ENCODE peak calls at places on chromosomes 6 and 20, in four cellular contexts. J is pancreas, C is kidney, B is tibial nerve. R is an unnamed sample.

GRCh38 chr6:17167327-17167979 is 65.6 kb downstream of the STMND1 start:
- DNase-seq in J (no peak), C (no peak), B (no peak), R (peak)

GRCh38 chr6:79225718-79226117 is 8.8 kb downstream of the HMGN3 start:
- DNase-seq in J (no peak), C (no peak), B (no peak), R (no peak)

GRCh38 chr6:84118191-84118590 is 84.6 kb downstream of the MRAP2 start:
- DNase-seq in J (no peak), C (peak), B (no peak), R (no peak)

GRCh38 chr20:21096321-21097043 is 9.7 kb downstream of the LINC00237 start:
- DNase-seq in J (no peak), C (no peak), B (no peak), R (peak)

GRCh38 chr6:145469021-145469420 is 266.3 kb downstream of the EPM2A start:
- DNase-seq in J (no peak), C (no peak), B (no peak), R (no peak)

GRCh38 chr6:56835612-56836011 is 119.3 kb upstream of the BEND6 start:
- DNase-seq in J (no peak), C (no peak), B (no peak), R (no peak)

GRCh38 chr6:139881728-139882211 is 507.3 kb upstream of the CITED2 start:
- DNase-seq in J (no peak), C (no peak), B (no peak), R (peak)

GRCh38 chr20:49448917-49449316 is 33.6 kb downstream of the KCNB1 start:
- DNase-seq in J (no peak), C (no peak), B (no peak), R (no peak)

GRCh38 chr6:32439708-32440214 is at the start of gene HLA-DRA:
- DNase-seq in J (no peak), C (no peak), B (no peak), R (peak)

GRCh38 chr20:35279040-35279439 is 1.1 kb upstream of the MMP24OS start:
- DNase-seq in J (no peak), C (peak), B (no peak), R (no peak)

GRCh38 chr6:122033564-122034181 is 365.8 kb upstream of the HSF2 start:
- DNase-seq in J (no peak), C (no peak), B (no peak), R (no peak)

GRCh38 chr20:6699931-6700562 is 67.4 kb upstream of the BMP2 start:
- DNase-seq in J (no peak), C (no peak), B (no peak), R (no peak)

GRCh38 chr6:136774228-136775041 is 17.8 kb downstream of the MAP3K5 start:
- DNase-seq in J (no peak), C (no peak), B (no peak), R (no peak)

GRCh38 chr6:109687271-109687721 is 3.7 kb downstream of the AK9 start:
- DNase-seq in J (no peak), C (no peak), B (no peak), R (peak)

GRCh38 chr6:131954775-131955107 is 3.6 kb upstream of the CCN2 start:
- DNase-seq in J (no peak), C (no peak), B (no peak), R (peak)

GRCh38 chr6:112199001-112199403 is 55.4 kb downstream of the LAMA4 start:
- DNase-seq in J (no peak), C (no peak), B (no peak), R (no peak)

GRCh38 chr6:112203577-112204349 is 50.6 kb downstream of the LAMA4 start:
- DNase-seq in J (no peak), C (no peak), B (no peak), R (no peak)

GRCh38 chr6:112205521-112206458 is 48.6 kb downstream of the LAMA4 start:
- DNase-seq in J (no peak), C (no peak), B (no peak), R (no peak)

GRCh38 chr6:112204350-112204706 is 50.0 kb downstream of the LAMA4 start:
- DNase-seq in J (no peak), C (no peak), B (no peak), R (no peak)

DNA sequence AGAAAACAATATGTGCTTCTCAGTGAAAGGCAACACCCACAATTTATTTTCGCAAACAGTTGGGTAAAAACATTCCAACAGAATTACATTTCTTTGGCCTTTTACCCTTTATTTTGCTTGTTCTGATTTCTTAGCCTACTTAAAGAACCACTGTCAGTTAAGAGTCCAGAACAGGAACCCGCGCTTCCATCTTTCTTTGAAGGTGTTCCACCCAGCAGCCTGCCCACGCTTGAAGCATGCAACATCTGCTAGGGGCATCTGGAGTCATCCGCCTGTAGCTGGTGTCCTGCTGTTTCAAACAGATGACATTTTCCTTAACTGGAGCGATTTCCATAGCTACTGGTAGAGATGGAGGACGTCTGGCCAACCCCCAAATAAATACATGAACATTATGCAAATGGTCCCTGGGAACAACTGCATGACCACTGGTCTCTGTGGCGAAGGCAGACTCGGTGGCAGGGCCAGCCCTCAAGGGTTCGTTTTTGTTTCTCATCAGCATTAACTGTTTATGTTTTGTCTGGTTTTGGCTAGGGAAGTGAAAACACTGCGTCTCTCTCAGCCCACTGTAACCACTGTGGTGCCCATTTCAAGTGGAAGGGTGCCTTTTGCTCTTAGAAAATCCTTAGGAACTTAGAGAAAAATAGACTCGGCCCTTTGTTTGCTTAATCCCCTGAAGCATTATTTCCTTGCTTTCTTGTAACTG is 51.6 kb downstream of the LAMA4 start:
- DNase-seq in J (no peak), C (no peak), B (no peak), R (peak)
- H3K27ac ChIP-seq in J (no peak), C (no peak), B (peak), R (peak)

DNA sequence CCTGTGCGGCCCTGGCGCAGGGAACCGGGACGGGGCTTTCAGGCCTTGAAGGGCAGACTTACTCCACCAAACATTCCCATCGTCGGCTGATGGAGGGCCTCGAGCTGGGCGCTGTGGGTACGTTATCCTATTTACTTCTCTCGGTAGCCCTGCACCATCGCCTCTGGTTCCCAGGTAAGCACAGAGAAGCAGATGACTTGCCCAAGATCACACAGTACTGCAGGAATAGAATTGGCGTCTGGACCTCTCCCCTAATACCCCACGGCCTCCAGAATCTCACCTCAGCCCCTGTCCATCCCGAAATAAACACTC is 46.4 kb downstream of the PDYN start:
- DNase-seq in J (no peak), C (no peak), B (no peak), R (no peak)
- H3K27ac ChIP-seq in J (peak), C (no peak), B (no peak), R (no peak)

GRCh38 chr6:53330137-53330536 is 18.6 kb downstream of the ELOVL5 start:
- DNase-seq in J (no peak), C (no peak), B (no peak), R (no peak)

GRCh38 chr6:53325785-53326184 is 23.0 kb downstream of the ELOVL5 start:
- DNase-seq in J (no peak), C (no peak), B (no peak), R (no peak)

GRCh38 chr6:53328375-53328774 is 20.4 kb downstream of the ELOVL5 start:
- DNase-seq in J (no peak), C (no peak), B (no peak), R (no peak)

GRCh38 chr6:53327017-53327395 is 21.7 kb downstream of the ELOVL5 start:
- DNase-seq in J (no peak), C (no peak), B (no peak), R (no peak)

DNA sequence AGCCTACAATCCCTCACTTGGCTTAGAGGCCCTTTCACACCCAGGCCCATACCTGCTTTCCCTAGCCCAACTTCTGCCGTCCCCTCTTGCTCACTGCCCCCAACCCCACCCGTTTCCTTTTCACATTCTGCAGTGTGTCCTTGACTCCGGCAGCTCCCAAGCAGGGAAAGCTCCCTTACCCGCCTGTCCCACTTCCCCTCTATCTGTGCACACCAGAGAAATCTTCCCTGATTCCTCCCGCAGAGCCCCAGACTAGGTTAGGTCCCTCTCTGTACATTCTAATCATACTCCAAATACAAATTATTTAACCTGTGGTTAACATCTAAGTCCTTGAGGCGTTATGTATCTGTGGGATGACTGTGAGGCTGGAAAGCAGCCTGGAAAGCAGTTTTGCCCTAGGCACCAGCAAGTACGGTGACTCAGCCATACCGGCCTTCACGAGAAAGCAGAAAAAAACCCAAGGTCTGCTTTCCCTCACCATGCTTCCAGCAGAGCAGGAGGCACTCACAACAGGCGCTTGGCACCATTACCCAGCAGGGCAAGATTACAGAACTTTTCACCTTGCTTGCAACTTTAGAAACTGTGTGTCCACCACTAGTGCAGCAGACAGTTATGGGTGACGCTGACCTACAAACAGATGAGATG is 22.3 kb downstream of the ELOVL5 start:
- DNase-seq in J (no peak), C (no peak), B (no peak), R (peak)
- H3K27ac ChIP-seq in J (no peak), C (no peak), B (no peak), R (no peak)

DNA sequence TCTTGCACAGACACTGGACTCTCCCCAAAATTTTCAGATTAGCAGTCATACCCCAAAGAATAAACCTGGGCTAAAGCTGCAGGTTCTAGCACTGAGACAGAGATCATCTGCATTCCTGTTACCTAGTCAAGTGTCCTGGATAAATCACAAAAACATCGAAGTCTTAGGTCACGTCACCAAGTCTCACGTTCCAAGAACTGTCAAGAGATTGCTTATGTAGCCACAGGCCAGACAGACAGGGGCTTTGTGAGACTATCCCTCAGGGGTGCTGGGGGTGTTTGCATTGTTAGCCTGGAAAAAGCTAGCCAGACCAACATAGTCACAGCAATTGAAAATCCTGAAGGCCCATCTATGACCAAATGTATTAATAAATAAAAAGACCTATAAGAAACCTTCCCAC is 243.1 kb upstream of the PREP start:
- DNase-seq in J (no peak), C (no peak), B (no peak), R (no peak)
- H3K27ac ChIP-seq in J (no peak), C (no peak), B (no peak), R (no peak)

GRCh38 chr6:37514840-37515239 is 15.1 kb upstream of the CCDC167 start:
- DNase-seq in J (no peak), C (no peak), B (no peak), R (no peak)

GRCh38 chr6:37515712-37516075 is 16.0 kb upstream of the CCDC167 start:
- DNase-seq in J (no peak), C (no peak), B (no peak), R (no peak)

GRCh38 chr6:37516920-37517405 is 17.3 kb upstream of the CCDC167 start:
- DNase-seq in J (no peak), C (no peak), B (no peak), R (no peak)

GRCh38 chr6:37517411-37517812 is 17.7 kb upstream of the CCDC167 start:
- DNase-seq in J (no peak), C (no peak), B (no peak), R (no peak)

GRCh38 chr6:37516076-37516919 is 16.6 kb upstream of the CCDC167 start:
- DNase-seq in J (peak), C (peak), B (no peak), R (peak)
- H3K27ac ChIP-seq in J (no peak), C (peak), B (peak), R (no peak)

R was measured in SJCRH30.